ENCODE peak calls at places on chromosome 7, in ten cellular contexts. One of them, this sample, is unnamed.
A peak's percentile ranks its signal among the peaks of the same experiment; 100 is the strongest.

GRCh38 chr7:121278120-121279021 is 50.4 kb upstream of the WNT16 start:
- DNase-seq in psoas muscle: no peak
- DNase-seq in stomach: no peak
- DNase-seq in thoracic aorta: no peak
- DNase-seq in GM23248: peak; percentile 77
- DNase-seq in pancreas: no peak
- DNase-seq in endothelial cell of umbilical vein: no peak
- DNase-seq in heart right ventricle: no peak
- DNase-seq in right lobe of liver: no peak
- DNase-seq in transverse colon: no peak
- DNase-seq in this sample: no peak

GRCh38 chr7:151520419-151521229 is 929 bp upstream of the RHEB start:
- DNase-seq in GM23248: peak; percentile 57
- DNase-seq in stomach: peak; percentile 57
- DNase-seq in transverse colon: peak; percentile 62
- DNase-seq in thoracic aorta: peak; percentile 22
- DNase-seq in endothelial cell of umbilical vein: no peak
- DNase-seq in heart right ventricle: peak; percentile 70
- DNase-seq in right lobe of liver: peak; percentile 89
- DNase-seq in pancreas: peak; percentile 54
- DNase-seq in psoas muscle: peak; percentile 80
- DNase-seq in this sample: peak; percentile 19

GRCh38 chr7:129210256-129210988 is 14.4 kb upstream of the AHCYL2 start:
- DNase-seq in transverse colon: peak; percentile 77
- DNase-seq in thoracic aorta: no peak
- DNase-seq in heart right ventricle: peak; percentile 87
- DNase-seq in stomach: peak; percentile 84
- DNase-seq in GM23248: peak; percentile 76
- DNase-seq in pancreas: peak; percentile 65
- DNase-seq in endothelial cell of umbilical vein: peak; percentile 65
- DNase-seq in right lobe of liver: peak; percentile 84
- DNase-seq in psoas muscle: peak; percentile 91
- DNase-seq in this sample: peak; percentile 51

GRCh38 chr7:66413379-66414114 is 208.4 kb downstream of the TPST1 start:
- DNase-seq in pancreas: peak; percentile 90
- DNase-seq in thoracic aorta: peak; percentile 50
- DNase-seq in transverse colon: peak; percentile 82
- DNase-seq in GM23248: peak; percentile 70
- DNase-seq in right lobe of liver: peak; percentile 90
- DNase-seq in heart right ventricle: peak; percentile 83
- DNase-seq in psoas muscle: peak; percentile 90
- DNase-seq in endothelial cell of umbilical vein: peak; percentile 87
- DNase-seq in stomach: peak; percentile 86
- DNase-seq in this sample: peak; percentile 76

GRCh38 chr7:21426286-21426957 is 1.5 kb upstream of the SP4 start:
- DNase-seq in endothelial cell of umbilical vein: no peak
- DNase-seq in right lobe of liver: no peak
- DNase-seq in GM23248: peak; percentile 34
- DNase-seq in stomach: no peak
- DNase-seq in transverse colon: no peak
- DNase-seq in thoracic aorta: no peak
- DNase-seq in psoas muscle: no peak
- DNase-seq in pancreas: no peak
- DNase-seq in heart right ventricle: no peak
- DNase-seq in this sample: no peak

GRCh38 chr7:73823257-73823656 is 7.5 kb upstream of the CLDN4 start:
- DNase-seq in heart right ventricle: no peak
- DNase-seq in transverse colon: no peak
- DNase-seq in right lobe of liver: no peak
- DNase-seq in GM23248: no peak
- DNase-seq in stomach: no peak
- DNase-seq in endothelial cell of umbilical vein: no peak
- DNase-seq in thoracic aorta: no peak
- DNase-seq in psoas muscle: no peak
- DNase-seq in pancreas: no peak
- DNase-seq in this sample: no peak

GRCh38 chr7:98286093-98286525 is 4.6 kb downstream of the BRI3 start:
- DNase-seq in endothelial cell of umbilical vein: no peak
- DNase-seq in psoas muscle: peak; percentile 93
- DNase-seq in stomach: peak; percentile 62
- DNase-seq in heart right ventricle: peak; percentile 62
- DNase-seq in pancreas: peak; percentile 56
- DNase-seq in GM23248: peak; percentile 90
- DNase-seq in thoracic aorta: peak; percentile 40
- DNase-seq in transverse colon: peak; percentile 53
- DNase-seq in right lobe of liver: peak; percentile 83
- DNase-seq in this sample: no peak

GRCh38 chr7:75951506-75951905 is 36.6 kb downstream of the POR start:
- DNase-seq in endothelial cell of umbilical vein: no peak
- DNase-seq in pancreas: no peak
- DNase-seq in stomach: no peak
- DNase-seq in thoracic aorta: no peak
- DNase-seq in heart right ventricle: no peak
- DNase-seq in right lobe of liver: no peak
- DNase-seq in GM23248: peak; percentile 91
- DNase-seq in transverse colon: no peak
- DNase-seq in psoas muscle: peak; percentile 72
- DNase-seq in this sample: no peak

GRCh38 chr7:938546-939185 is 15.8 kb downstream of the ADAP1 start:
- DNase-seq in endothelial cell of umbilical vein: no peak
- DNase-seq in thoracic aorta: no peak
- DNase-seq in psoas muscle: peak; percentile 28
- DNase-seq in stomach: no peak
- DNase-seq in right lobe of liver: no peak
- DNase-seq in GM23248: no peak
- DNase-seq in pancreas: no peak
- DNase-seq in transverse colon: peak; percentile 6
- DNase-seq in heart right ventricle: peak; percentile 4
- DNase-seq in this sample: no peak

GRCh38 chr7:937851-938484 is 16.5 kb downstream of the ADAP1 start:
- DNase-seq in stomach: no peak
- DNase-seq in GM23248: no peak
- DNase-seq in thoracic aorta: no peak
- DNase-seq in right lobe of liver: no peak
- DNase-seq in transverse colon: peak; percentile 1
- DNase-seq in pancreas: no peak
- DNase-seq in heart right ventricle: peak; percentile 1
- DNase-seq in psoas muscle: peak; percentile 17
- DNase-seq in endothelial cell of umbilical vein: no peak
- DNase-seq in this sample: no peak

GRCh38 chr7:935321-936130 is 19.0 kb downstream of the ADAP1 start:
- DNase-seq in transverse colon: peak; percentile 4
- DNase-seq in stomach: no peak
- DNase-seq in endothelial cell of umbilical vein: no peak
- DNase-seq in thoracic aorta: no peak
- DNase-seq in right lobe of liver: no peak
- DNase-seq in pancreas: no peak
- DNase-seq in heart right ventricle: peak; percentile 7
- DNase-seq in psoas muscle: peak; percentile 28
- DNase-seq in GM23248: no peak
- DNase-seq in this sample: no peak

GRCh38 chr7:934469-935320 is 19.8 kb downstream of the ADAP1 start:
- DNase-seq in right lobe of liver: no peak
- DNase-seq in transverse colon: peak; percentile 5
- DNase-seq in endothelial cell of umbilical vein: no peak
- DNase-seq in thoracic aorta: no peak
- DNase-seq in psoas muscle: peak; percentile 54
- DNase-seq in pancreas: no peak
- DNase-seq in GM23248: no peak
- DNase-seq in heart right ventricle: peak; percentile 9
- DNase-seq in stomach: no peak
- DNase-seq in this sample: no peak

DNA sequence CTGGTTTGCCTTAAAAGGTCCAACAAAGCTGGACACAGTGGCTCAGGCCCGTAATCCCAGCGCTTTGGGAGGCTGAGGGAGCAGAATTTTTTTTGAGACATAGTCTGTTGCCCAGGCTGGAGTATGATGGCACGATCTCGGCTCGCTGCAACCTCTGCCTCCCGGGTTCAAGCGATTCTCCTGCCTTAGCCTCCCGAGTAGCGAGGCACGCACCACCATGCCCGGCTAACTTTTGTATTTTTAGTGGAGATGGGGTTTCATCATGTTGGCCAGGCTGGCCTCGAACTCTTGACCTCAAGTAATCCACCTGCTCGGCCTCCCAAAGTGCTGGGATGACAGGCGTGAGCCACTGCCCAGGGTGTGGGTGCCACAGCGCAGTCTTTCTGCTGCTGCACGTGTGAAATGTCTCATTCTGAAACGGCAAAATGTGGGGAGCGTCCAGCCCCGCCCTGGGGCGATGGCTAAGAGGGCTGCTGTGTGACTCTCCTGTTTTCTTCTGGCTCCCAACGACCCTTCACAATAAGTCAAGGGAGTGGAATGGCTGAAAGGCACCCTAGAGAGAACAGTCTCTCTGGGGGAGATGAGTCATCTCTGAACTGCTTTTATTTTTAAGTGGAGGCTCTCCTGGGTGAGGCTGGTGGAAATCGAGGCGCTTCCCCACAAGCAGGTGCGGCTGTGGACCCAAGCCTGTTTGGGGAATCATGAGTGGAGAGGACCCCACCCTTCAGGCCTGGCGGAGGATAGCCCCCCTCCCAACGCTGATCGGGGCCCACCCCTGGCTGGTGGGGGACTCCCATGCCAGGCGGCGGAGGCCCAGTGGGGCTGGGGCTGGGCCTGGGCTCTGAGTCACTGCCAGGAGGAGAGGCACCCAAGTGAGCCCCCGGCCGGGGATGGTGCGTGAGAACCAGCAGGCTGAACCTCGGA is 18.1 kb downstream of the ADAP1 start:
- DNase-seq in transverse colon: peak; percentile 10
- DNase-seq in GM23248: peak; percentile 48
- DNase-seq in endothelial cell of umbilical vein: no peak
- DNase-seq in thoracic aorta: no peak
- DNase-seq in right lobe of liver: no peak
- DNase-seq in pancreas: no peak
- DNase-seq in heart right ventricle: peak; percentile 5
- DNase-seq in stomach: no peak
- DNase-seq in psoas muscle: peak; percentile 45
- DNase-seq in this sample: no peak
- H3K9me3 ChIP-seq in transverse colon: no peaks in the 10 kb centered on the region
- H3K9me3 ChIP-seq in GM23248: no peaks in the 10 kb centered on the region
- H3K9me3 ChIP-seq in endothelial cell of umbilical vein: no peaks in the 10 kb centered on the region
- H3K9me3 ChIP-seq in thoracic aorta: no peaks in the 10 kb centered on the region
- H3K9me3 ChIP-seq in right lobe of liver: no peaks in the 10 kb centered on the region
- H3K9me3 ChIP-seq in pancreas: no peaks in the 10 kb centered on the region
- H3K9me3 ChIP-seq in heart right ventricle: no peaks in the 10 kb centered on the region
- H3K9me3 ChIP-seq in stomach: no peaks in the 10 kb centered on the region
- H3K9me3 ChIP-seq in psoas muscle: no peaks in the 10 kb centered on the region
- H3K9me3 ChIP-seq in this sample: no peaks in the 10 kb centered on the region

GRCh38 chr7:158050441-158051371 is 536.9 kb downstream of the PTPRN2 start:
- DNase-seq in endothelial cell of umbilical vein: no peak
- DNase-seq in GM23248: no peak
- DNase-seq in psoas muscle: no peak
- DNase-seq in thoracic aorta: no peak
- DNase-seq in transverse colon: no peak
- DNase-seq in stomach: no peak
- DNase-seq in heart right ventricle: no peak
- DNase-seq in right lobe of liver: peak; percentile 28
- DNase-seq in pancreas: no peak
- DNase-seq in this sample: no peak

GRCh38 chr7:158049271-158049670 is 538.4 kb downstream of the PTPRN2 start:
- DNase-seq in endothelial cell of umbilical vein: no peak
- DNase-seq in right lobe of liver: peak; percentile 28
- DNase-seq in GM23248: no peak
- DNase-seq in pancreas: no peak
- DNase-seq in thoracic aorta: no peak
- DNase-seq in heart right ventricle: no peak
- DNase-seq in transverse colon: no peak
- DNase-seq in stomach: no peak
- DNase-seq in psoas muscle: no peak
- DNase-seq in this sample: no peak

GRCh38 chr7:158051372-158051760 is 536.3 kb downstream of the PTPRN2 start:
- DNase-seq in pancreas: no peak
- DNase-seq in stomach: no peak
- DNase-seq in endothelial cell of umbilical vein: no peak
- DNase-seq in heart right ventricle: no peak
- DNase-seq in psoas muscle: no peak
- DNase-seq in thoracic aorta: no peak
- DNase-seq in right lobe of liver: peak; percentile 26
- DNase-seq in GM23248: no peak
- DNase-seq in transverse colon: no peak
- DNase-seq in this sample: no peak

GRCh38 chr7:158047386-158048059 is 540.1 kb downstream of the PTPRN2 start:
- DNase-seq in pancreas: no peak
- DNase-seq in right lobe of liver: peak; percentile 18
- DNase-seq in thoracic aorta: no peak
- DNase-seq in transverse colon: no peak
- DNase-seq in stomach: no peak
- DNase-seq in GM23248: no peak
- DNase-seq in heart right ventricle: no peak
- DNase-seq in psoas muscle: no peak
- DNase-seq in endothelial cell of umbilical vein: no peak
- DNase-seq in this sample: no peak

GRCh38 chr7:158048569-158048968 is 539.1 kb downstream of the PTPRN2 start:
- DNase-seq in right lobe of liver: no peak
- DNase-seq in pancreas: no peak
- DNase-seq in thoracic aorta: no peak
- DNase-seq in endothelial cell of umbilical vein: no peak
- DNase-seq in GM23248: no peak
- DNase-seq in stomach: no peak
- DNase-seq in heart right ventricle: no peak
- DNase-seq in psoas muscle: no peak
- DNase-seq in transverse colon: no peak
- DNase-seq in this sample: no peak
- H3K9me3 ChIP-seq in right lobe of liver: no peaks in the 10 kb centered on the region
- H3K9me3 ChIP-seq in pancreas: no peaks in the 10 kb centered on the region
- H3K9me3 ChIP-seq in thoracic aorta: no peaks in the 10 kb centered on the region
- H3K9me3 ChIP-seq in endothelial cell of umbilical vein: peaks cover 2% of the 10 kb centered on the region
- H3K9me3 ChIP-seq in GM23248: no peaks in the 10 kb centered on the region
- H3K9me3 ChIP-seq in stomach: no peaks in the 10 kb centered on the region
- H3K9me3 ChIP-seq in heart right ventricle: no peaks in the 10 kb centered on the region
- H3K9me3 ChIP-seq in psoas muscle: no peaks in the 10 kb centered on the region
- H3K9me3 ChIP-seq in transverse colon: no peaks in the 10 kb centered on the region
- H3K9me3 ChIP-seq in this sample: no peaks in the 10 kb centered on the region

GRCh38 chr7:42545049-42545724 is 308.2 kb upstream of the GLI3 start:
- DNase-seq in GM23248: no peak
- DNase-seq in stomach: no peak
- DNase-seq in psoas muscle: no peak
- DNase-seq in heart right ventricle: no peak
- DNase-seq in thoracic aorta: no peak
- DNase-seq in transverse colon: no peak
- DNase-seq in pancreas: no peak
- DNase-seq in right lobe of liver: no peak
- DNase-seq in endothelial cell of umbilical vein: no peak
- DNase-seq in this sample: no peak
- H3K9me3 ChIP-seq in GM23248: no peaks in the 10 kb centered on the region
- H3K9me3 ChIP-seq in stomach: no peaks in the 10 kb centered on the region
- H3K9me3 ChIP-seq in psoas muscle: no peaks in the 10 kb centered on the region
- H3K9me3 ChIP-seq in heart right ventricle: no peaks in the 10 kb centered on the region
- H3K9me3 ChIP-seq in thoracic aorta: no peaks in the 10 kb centered on the region
- H3K9me3 ChIP-seq in transverse colon: no peaks in the 10 kb centered on the region
- H3K9me3 ChIP-seq in pancreas: no peaks in the 10 kb centered on the region
- H3K9me3 ChIP-seq in right lobe of liver: no peaks in the 10 kb centered on the region
- H3K9me3 ChIP-seq in endothelial cell of umbilical vein: no peaks in the 10 kb centered on the region
- H3K9me3 ChIP-seq in this sample: no peaks in the 10 kb centered on the region

DNA sequence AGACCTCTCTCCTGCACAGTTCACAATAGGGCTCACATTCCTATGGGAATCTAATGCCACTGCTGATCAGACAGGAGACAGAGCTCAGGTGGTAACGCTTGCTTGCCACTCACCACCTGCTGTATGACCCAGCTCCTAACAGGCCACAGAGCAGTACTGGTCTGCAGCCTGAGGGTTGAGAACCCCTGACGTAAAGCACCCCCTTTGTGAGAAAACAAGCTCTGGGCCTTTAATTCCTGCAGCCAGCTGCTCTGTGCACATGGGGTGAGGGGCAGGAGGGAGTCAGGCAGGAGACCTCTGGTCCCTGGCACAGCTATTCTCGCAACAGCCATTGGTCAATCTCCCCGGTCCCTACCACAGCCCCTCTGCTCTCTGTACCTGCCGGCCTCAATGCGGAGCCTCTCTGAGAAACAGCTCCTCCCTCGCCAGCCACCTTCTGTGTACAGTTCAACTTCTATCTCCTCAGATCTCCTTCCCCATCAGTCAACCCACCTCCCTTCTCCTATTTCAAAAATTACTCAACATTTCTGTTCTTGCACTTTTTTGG is 102.0 kb downstream of the LANCL2 start:
- DNase-seq in heart right ventricle: no peak
- DNase-seq in endothelial cell of umbilical vein: no peak
- DNase-seq in transverse colon: no peak
- DNase-seq in thoracic aorta: no peak
- DNase-seq in stomach: no peak
- DNase-seq in GM23248: no peak
- DNase-seq in psoas muscle: no peak
- DNase-seq in pancreas: no peak
- DNase-seq in right lobe of liver: no peak
- DNase-seq in this sample: no peak
- H3K9me3 ChIP-seq in heart right ventricle: no peaks in the 10 kb centered on the region
- H3K9me3 ChIP-seq in endothelial cell of umbilical vein: no peaks in the 10 kb centered on the region
- H3K9me3 ChIP-seq in transverse colon: no peaks in the 10 kb centered on the region
- H3K9me3 ChIP-seq in thoracic aorta: peaks cover 2% of the 10 kb centered on the region
- H3K9me3 ChIP-seq in stomach: no peaks in the 10 kb centered on the region
- H3K9me3 ChIP-seq in GM23248: no peaks in the 10 kb centered on the region
- H3K9me3 ChIP-seq in psoas muscle: no peaks in the 10 kb centered on the region
- H3K9me3 ChIP-seq in pancreas: no peaks in the 10 kb centered on the region
- H3K9me3 ChIP-seq in right lobe of liver: no peaks in the 10 kb centered on the region
- H3K9me3 ChIP-seq in this sample: no peaks in the 10 kb centered on the region

This sample was measured in T-helper 17 cell.